ENCODE peak calls at places on chromosomes 5 and 9, in four cellular contexts. K is HepG2, A is K562, V is GM12878. I is an unnamed sample.

GRCh38 chr9:76570820-76571219 is 111.8 kb downstream of the GCNT1 start:
- DNase-seq in K (no peak), A (no peak), V (no peak), I (no peak)

GRCh38 chr5:127942246-127943060 is 141.1 kb upstream of the SLC12A2 start:
- DNase-seq in K (no peak), A (no peak), V (no peak), I (no peak)

GRCh38 chr5:130871346-130872086 is 293.5 kb downstream of the HINT1 start:
- DNase-seq in K (peak; percentile 20), A (peak; percentile 52), V (no peak), I (no peak)

GRCh38 chr9:88920645-88921044 is 70.6 kb upstream of the S1PR3 start:
- DNase-seq in K (no peak), A (no peak), V (no peak), I (no peak)

GRCh38 chr5:177489119-177489716 is 8.2 kb downstream of the PDLIM7 start:
- DNase-seq in K (no peak), A (no peak), V (no peak), I (no peak)

GRCh38 chr5:158792186-158792585 is 307.5 kb downstream of the EBF1 start:
- DNase-seq in K (no peak), A (no peak), V (no peak), I (no peak)

GRCh38 chr5:16774806-16775205 is 158.0 kb upstream of the RETREG1 start:
- DNase-seq in K (peak; percentile 59), A (no peak), V (no peak), I (no peak)

GRCh38 chr5:89279458-89280036 is 396.6 kb upstream of the MEF2C start:
- DNase-seq in K (no peak), A (no peak), V (peak; percentile 31), I (no peak)

GRCh38 chr9:134220311-134220710 is 55.9 kb upstream of the RNU6ATAC start:
- DNase-seq in K (peak; percentile 21), A (peak; percentile 39), V (no peak), I (no peak)

GRCh38 chr9:138069731-138070456 is 192.3 kb downstream of the CACNA1B start:
- DNase-seq in K (no peak), A (no peak), V (no peak), I (peak; percentile 47)

GRCh38 chr9:87263291-87263690 is 234.4 kb upstream of the DAPK1 start:
- DNase-seq in K (no peak), A (peak; percentile 15), V (no peak), I (peak; percentile 66)

GRCh38 chr5:127758884-127759283 is 55.7 kb downstream of the CCDC192 start:
- DNase-seq in K (no peak), A (no peak), V (no peak), I (no peak)

GRCh38 chr5:54795284-54795683 is 190.1 kb downstream of the ESM1 start:
- DNase-seq in K (no peak), A (no peak), V (no peak), I (no peak)

GRCh38 chr9:103242486-103242885 is 247.4 kb downstream of the CYLC2 start:
- DNase-seq in K (no peak), A (no peak), V (no peak), I (no peak)

GRCh38 chr5:150487199-150488061 is 20.5 kb upstream of the NDST1 start:
- DNase-seq in K (peak; percentile 80), A (peak; percentile 46), V (no peak), I (no peak)
- TF ChIP-seq BRCA1 in K (no peak), A (no peak), V (no peak), I (no peak)

DNA sequence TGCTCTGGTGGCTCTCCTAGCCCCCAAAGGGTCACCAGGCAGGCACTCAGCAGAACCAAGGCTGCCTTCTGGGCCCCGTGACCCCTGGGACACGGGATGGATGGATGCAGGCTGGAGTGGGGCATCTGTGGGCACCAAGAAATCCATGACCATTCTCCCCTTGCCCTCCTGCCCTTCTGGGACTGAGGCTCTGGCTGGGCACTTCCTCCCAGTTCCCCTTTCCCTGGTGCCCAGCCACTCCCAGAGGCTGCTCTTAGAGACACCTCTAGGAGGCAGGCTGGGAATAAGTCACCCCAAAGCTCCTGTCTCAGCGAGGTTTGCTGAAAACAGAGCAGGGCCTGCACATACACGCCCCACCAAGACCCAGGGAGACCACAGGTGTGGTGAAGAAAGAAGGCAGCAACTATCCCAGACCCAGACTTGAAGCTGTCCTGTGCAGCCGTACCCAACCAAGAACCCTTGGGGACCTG is 943 bp downstream of the STING1 start:
- DNase-seq in K (no peak), A (peak; percentile 43), V (no peak), I (no peak)
- TF ChIP-seq BRCA1 in K (no peak), A (no peak), V (no peak), I (no peak)

DNA sequence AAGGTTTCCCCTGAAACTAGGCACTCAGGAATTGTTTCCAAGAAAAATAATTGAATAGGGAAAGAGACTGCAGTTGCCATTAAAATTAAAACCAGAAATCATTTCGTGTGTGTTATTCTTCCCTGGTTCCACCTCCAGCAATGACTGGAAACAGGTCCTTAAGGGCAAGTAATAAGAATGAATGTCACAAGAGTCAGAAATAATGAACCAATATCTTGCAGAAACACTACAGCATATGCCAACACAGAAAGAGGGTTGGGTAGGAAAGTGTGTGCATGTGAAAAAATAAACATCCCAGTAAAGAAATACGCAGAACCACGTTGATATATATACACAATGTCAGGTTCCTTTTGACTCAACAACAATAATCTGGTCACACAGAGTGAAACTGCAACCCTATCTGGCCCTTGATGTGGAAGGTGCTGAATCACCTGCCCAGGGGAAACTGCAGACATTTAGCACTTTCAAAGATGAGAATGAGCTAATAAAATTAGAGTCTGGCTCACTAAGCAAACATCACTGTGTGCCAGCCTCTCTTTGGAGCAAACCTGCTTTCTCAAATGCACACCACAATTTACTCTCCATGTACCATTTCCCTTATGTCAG is 15.1 kb downstream of the HMHB1 start:
- DNase-seq in K (no peak), A (no peak), V (peak; percentile 91), I (no peak)
- TF ChIP-seq BRCA1 in K (no peak), A (no peak), V (no peak), I (no peak)

DNA sequence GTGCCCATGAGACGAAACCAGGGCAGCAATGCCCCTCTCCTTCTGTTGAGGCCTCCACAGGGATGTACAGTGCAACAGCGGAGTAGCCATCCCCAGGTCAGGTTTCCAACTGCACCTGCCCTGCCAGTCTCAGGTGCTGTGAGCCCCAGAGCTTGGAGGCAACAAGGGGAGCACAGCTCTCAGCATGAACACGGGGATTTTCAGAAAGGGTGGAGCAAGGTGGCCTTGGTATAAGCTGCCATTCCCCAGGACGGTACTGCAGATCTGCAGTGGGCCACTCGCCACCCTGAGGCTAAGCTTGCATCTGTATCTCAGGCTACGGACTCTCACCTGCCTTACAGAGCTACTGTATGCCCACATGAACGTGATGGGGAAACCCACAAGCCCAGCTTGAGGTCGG is 103.6 kb downstream of the GABBR2 start:
- DNase-seq in K (no peak), A (no peak), V (no peak), I (no peak)
- TF ChIP-seq BRCA1 in K (no peak), A (no peak), V (no peak), I (no peak)

GRCh38 chr9:129745186-129745585 is 7.7 kb downstream of the PTGES start:
- DNase-seq in K (no peak), A (no peak), V (no peak), I (no peak)

GRCh38 chr9:129749575-129749974 is 3.3 kb downstream of the PTGES start:
- DNase-seq in K (no peak), A (no peak), V (no peak), I (no peak)

GRCh38 chr9:129750010-129750409 is 2.8 kb downstream of the PTGES start:
- DNase-seq in K (no peak), A (no peak), V (no peak), I (no peak)

GRCh38 chr9:129748249-129748648 is 4.6 kb downstream of the PTGES start:
- DNase-seq in K (no peak), A (no peak), V (no peak), I (no peak)

GRCh38 chr9:129746092-129746760 is 6.6 kb downstream of the PTGES start:
- DNase-seq in K (no peak), A (no peak), V (no peak), I (no peak)
- TF ChIP-seq BRCA1 in K (no peak), A (no peak), V (no peak), I (no peak)

DNA sequence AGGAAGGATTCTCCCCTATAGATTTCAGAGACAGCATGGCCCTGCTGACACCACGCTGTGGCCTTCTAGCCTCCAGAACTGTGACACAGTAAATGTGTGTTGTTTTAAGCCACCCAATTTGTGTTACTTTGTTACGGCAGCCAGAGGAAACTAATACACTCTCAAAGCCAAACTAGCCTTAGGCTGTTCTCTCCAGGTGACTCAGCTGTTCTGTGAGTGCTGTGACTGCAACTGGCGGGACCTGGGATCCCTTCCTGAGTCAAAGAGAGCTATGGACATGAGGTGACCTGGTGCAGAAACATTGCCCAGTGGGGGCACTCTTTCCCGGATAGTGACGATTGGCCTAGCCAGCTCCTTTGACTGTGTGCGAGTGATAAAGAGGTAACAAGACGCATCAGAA is 14.0 kb upstream of the MLANA start:
- DNase-seq in K (no peak), A (peak; percentile 23), V (no peak), I (peak; percentile 52)
- TF ChIP-seq BRCA1 in K (no peak), A (no peak), V (no peak), I (no peak)

DNA sequence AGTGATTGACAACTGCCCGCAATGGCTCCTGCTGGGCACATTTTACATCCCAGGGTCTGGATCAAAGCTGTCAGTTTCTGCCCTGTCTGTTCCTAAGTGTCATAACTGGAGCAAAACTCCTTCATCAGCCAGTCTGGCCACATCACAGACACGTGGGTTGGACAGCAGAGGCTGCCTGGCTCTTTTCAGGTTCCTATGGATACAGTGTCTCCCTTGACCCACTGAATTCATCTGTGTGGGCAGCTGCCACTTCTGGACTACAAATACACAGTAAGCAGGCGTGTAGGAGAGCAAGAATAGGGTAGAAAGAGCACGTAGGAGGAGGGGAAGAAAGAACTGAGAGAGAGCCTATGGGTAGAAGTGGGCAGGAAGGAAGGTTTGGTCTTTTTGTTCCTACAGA is 238.0 kb downstream of the ENC1 start:
- DNase-seq in K (no peak), A (no peak), V (no peak), I (no peak)
- TF ChIP-seq BRCA1 in K (no peak), A (no peak), V (no peak), I (no peak)